ENCODE peak calls at places on chromosomes 11 and 22, in nine cellular contexts. C is pancreas, P is kidney, S is heart left ventricle, B is IMR-90, X is right cardiac atrium, L is left ventricle myocardium inferior, T is lung, Q is thoracic aorta. V is an unnamed sample.

GRCh38 chr11:124482362-124483147 is 37.1 kb upstream of the OR8B8 start:
- DNase-seq in T (no peak), X (peak; percentile 54), Q (no peak), L (no peak), B (peak; percentile 28), P (no peak), C (no peak), S (no peak), V (no peak)

GRCh38 chr11:112587664-112588063 is 327.0 kb upstream of the PLET1 start:
- DNase-seq in S (no peak), P (no peak), T (no peak), B (no peak), L (no peak), Q (no peak), C (no peak), X (no peak), V (no peak)

GRCh38 chr11:87173185-87174039 is 135.7 kb downstream of the TMEM135 start:
- DNase-seq in B (peak; percentile 63), C (no peak), X (no peak), S (no peak), T (no peak), P (no peak), Q (no peak), L (no peak), V (no peak)

GRCh38 chr11:130131957-130132850 is 27.4 kb upstream of the ST14 start:
- DNase-seq in T (peak; percentile 64), B (peak; percentile 66), L (no peak), P (no peak), C (no peak), X (no peak), S (no peak), Q (no peak), V (no peak)

GRCh38 chr11:63837719-63838118 is 1.2 kb upstream of the MARK2 start:
- DNase-seq in C (no peak), X (no peak), Q (no peak), B (no peak), T (peak; percentile 53), L (no peak), S (no peak), P (peak; percentile 53), V (no peak)

GRCh38 chr22:48979482-48979881 is 848.2 kb downstream of the BRD1 start:
- DNase-seq in Q (no peak), P (no peak), X (no peak), T (no peak), C (no peak), S (no peak), B (no peak), L (no peak), V (no peak)

GRCh38 chr11:134119094-134119493 is 50.2 kb downstream of the JAM3 start:
- DNase-seq in L (no peak), T (no peak), Q (no peak), B (peak; percentile 86), P (no peak), C (no peak), S (no peak), X (no peak), V (no peak)

GRCh38 chr22:42317691-42318547 is 47.5 kb upstream of the TCF20 start:
- DNase-seq in S (no peak), C (no peak), P (peak; percentile 93), Q (no peak), T (peak; percentile 56), L (no peak), B (no peak), X (no peak), V (no peak)

GRCh38 chr22:35231585-35232084 is 25.7 kb upstream of the HMGXB4 start:
- DNase-seq in Q (no peak), X (peak; percentile 25), S (no peak), C (peak; percentile 82), L (peak; percentile 33), T (peak; percentile 73), B (peak; percentile 55), P (peak; percentile 78), V (peak; percentile 69)

GRCh38 chr11:72278911-72279310 is 34.9 kb upstream of the PHOX2A start:
- DNase-seq in S (no peak), C (no peak), Q (no peak), B (peak; percentile 73), X (no peak), L (no peak), T (no peak), P (no peak), V (no peak)

GRCh38 chr11:2027710-2028109 is 30.1 kb upstream of the H19 start:
- DNase-seq in B (no peak), Q (no peak), P (no peak), S (no peak), X (no peak), T (no peak), L (no peak), C (no peak), V (no peak)

GRCh38 chr11:110305169-110306018 is 9.0 kb upstream of the RDX start:
- DNase-seq in X (no peak), P (no peak), Q (no peak), T (no peak), C (no peak), B (no peak), S (no peak), L (no peak), V (no peak)

GRCh38 chr11:126999366-126999765 is 1.2 kb downstream of the KIRREL3 start:
- DNase-seq in L (no peak), Q (no peak), B (no peak), C (no peak), X (no peak), P (no peak), S (no peak), T (no peak), V (no peak)

GRCh38 chr11:77402218-77402556 is 71.7 kb downstream of the PAK1 start:
- DNase-seq in C (no peak), L (no peak), S (no peak), T (no peak), X (no peak), P (no peak), Q (no peak), B (no peak), V (no peak)

GRCh38 chr11:70432580-70432979 is 34.3 kb downstream of the CTTN start:
- DNase-seq in Q (no peak), S (no peak), B (no peak), P (no peak), T (no peak), C (no peak), X (no peak), L (no peak), V (no peak)

GRCh38 chr11:29432719-29433325 is 584.0 kb downstream of the KCNA4 start:
- DNase-seq in T (no peak), L (no peak), B (peak; percentile 6), Q (no peak), C (no peak), X (no peak), S (no peak), P (no peak), V (no peak)

GRCh38 chr22:37331034-37331428 is 48.7 kb downstream of the CYTH4 start:
- DNase-seq in X (no peak), B (peak; percentile 79), L (no peak), T (no peak), Q (no peak), P (no peak), S (peak; percentile 38), C (peak; percentile 32), V (no peak)

GRCh38 chr22:36083056-36083455 is 54.4 kb upstream of the RBFOX2 start:
- DNase-seq in C (no peak), L (no peak), X (no peak), T (no peak), P (no peak), S (no peak), B (no peak), Q (no peak), V (no peak)

GRCh38 chr11:99424313-99425084 is 403.8 kb downstream of the CNTN5 start:
- DNase-seq in B (no peak), S (peak; percentile 81), C (peak; percentile 41), L (peak; percentile 79), P (peak; percentile 53), T (no peak), X (peak; percentile 29), Q (no peak), V (no peak)

GRCh38 chr11:99423435-99423983 is 402.8 kb downstream of the CNTN5 start:
- DNase-seq in T (no peak), B (no peak), L (no peak), P (no peak), Q (no peak), C (no peak), X (no peak), S (no peak), V (no peak)

GRCh38 chr11:99418927-99419707 is 398.4 kb downstream of the CNTN5 start:
- DNase-seq in T (no peak), P (no peak), B (no peak), Q (no peak), S (no peak), L (no peak), X (no peak), C (no peak), V (no peak)

GRCh38 chr11:99422581-99423434 is 402.1 kb downstream of the CNTN5 start:
- DNase-seq in X (no peak), C (no peak), S (no peak), P (no peak), T (no peak), L (no peak), Q (no peak), B (peak; percentile 1), V (no peak)

GRCh38 chr11:99419991-99420390 is 399.2 kb downstream of the CNTN5 start:
- DNase-seq in S (no peak), C (no peak), B (no peak), L (no peak), P (no peak), Q (no peak), T (no peak), X (no peak), V (no peak)
- H3K4me3 ChIP-seq in S (no peak overlapping the region), C (no peak overlapping the region), B (no peak overlapping the region), L (no peak overlapping the region), P (no peak overlapping the region), Q (no peak overlapping the region), T (no peak overlapping the region), X (no peak overlapping the region), V (no peak overlapping the region)

GRCh38 chr11:45246241-45246640 is 39.9 kb downstream of the SYT13 start:
- DNase-seq in B (no peak), S (no peak), P (no peak), X (no peak), T (no peak), C (no peak), L (no peak), Q (no peak), V (no peak)
- H3K4me1 ChIP-seq in B (no peaks in the 10 kb centered on the region), S (peaks cover 6% of the 10 kb centered on the region), P (no peaks in the 10 kb centered on the region), X (peaks cover 3% of the 10 kb centered on the region), T (no peaks in the 10 kb centered on the region), C (no peaks in the 10 kb centered on the region), L (peaks cover 6% of the 10 kb centered on the region), Q (no peaks in the 10 kb centered on the region), V (no peaks in the 10 kb centered on the region)

DNA sequence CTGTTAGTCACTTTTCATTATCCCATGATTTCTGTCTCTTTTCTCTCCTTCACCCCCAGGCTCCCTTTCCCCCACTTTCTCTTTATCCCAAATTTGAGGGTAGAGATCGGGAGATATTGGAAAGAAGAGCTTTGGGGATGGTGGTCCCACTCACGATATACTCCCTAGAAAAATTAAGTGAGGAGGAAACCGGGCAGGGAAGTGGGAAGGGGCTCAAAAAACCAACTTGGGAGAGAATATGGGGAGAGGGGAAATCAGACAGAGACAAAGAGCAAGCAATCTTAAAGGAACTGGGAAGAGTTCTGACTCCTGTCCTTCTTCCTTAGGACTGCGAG is 939 bp upstream of the DCHS1 start:
- DNase-seq in X (no peak), Q (no peak), T (no peak), C (no peak), S (no peak), P (no peak), B (no peak), L (no peak), V (no peak)
- H3K4me3 ChIP-seq in X (no peak overlapping the region), Q (peak overlapping the region; percentile 83), T (no peak overlapping the region), C (no peak overlapping the region), S (no peak overlapping the region), P (no peak overlapping the region), B (no peak overlapping the region), L (peak overlapping the region; percentile 68), V (no peak overlapping the region)

GRCh38 chr11:69055598-69056516 is 7.1 kb downstream of the TPCN2 start:
- DNase-seq in B (no peak), P (peak; percentile 83), Q (no peak), X (no peak), L (peak; percentile 60), C (no peak), S (peak; percentile 77), T (no peak), V (peak; percentile 47)
- H3K4me1 ChIP-seq in B (no peaks in the 10 kb centered on the region), P (peaks cover 28% of the 10 kb centered on the region), Q (peaks cover 4% of the 10 kb centered on the region), X (peaks cover 3% of the 10 kb centered on the region), L (peaks cover 49% of the 10 kb centered on the region), C (no peaks in the 10 kb centered on the region), S (peaks cover 49% of the 10 kb centered on the region), T (no peaks in the 10 kb centered on the region), V (no peaks in the 10 kb centered on the region)